ENCODE peak calls at places on chromosomes 4 and X, in eight cellular contexts. F is cardiac fibroblast, J is tibial artery, G is esophagus squamous epithelium, L is AG10803, B is Caco-2, P is body of pancreas, O is fibroblast of lung. D is an unnamed sample.

GRCh38 chrX:69236641-69237040 is 71.4 kb upstream of the PJA1 start:
- DNase-seq in F (no peak), J (no peak), G (no peak), L (no peak), B (no peak), P (no peak), O (no peak), D (no peak)

GRCh38 chr4:122695226-122695625 is 37.3 kb upstream of the BBS12 start:
- DNase-seq in F (no peak), J (no peak), G (no peak), L (no peak), B (no peak), P (no peak), O (no peak), D (no peak)

GRCh38 chr4:101199507-101200285 is 147.6 kb downstream of the PPP3CA start:
- DNase-seq in F (peak; percentile 48), J (no peak), G (no peak), L (peak; percentile 62), B (no peak), P (no peak), O (peak; percentile 84), D (peak; percentile 56)

GRCh38 chrX:130082244-130083106 is 27.8 kb downstream of the ELF4 start:
- DNase-seq in F (no peak), J (peak; percentile 64), G (no peak), L (peak; percentile 33), B (no peak), P (no peak), O (no peak), D (peak; percentile 55)

GRCh38 chr4:6815029-6815836 is 32.7 kb downstream of the KIAA0232 start:
- DNase-seq in F (no peak), J (no peak), G (no peak), L (no peak), B (no peak), P (peak; percentile 34), O (no peak), D (no peak)

GRCh38 chrX:40057405-40057804 is 40.4 kb downstream of the BCOR start:
- DNase-seq in F (no peak), J (no peak), G (no peak), L (no peak), B (no peak), P (no peak), O (no peak), D (no peak)

GRCh38 chr4:178414042-178414441 is 971.8 kb upstream of the AGA start:
- DNase-seq in F (no peak), J (no peak), G (no peak), L (no peak), B (no peak), P (peak; percentile 5), O (no peak), D (no peak)

GRCh38 chrX:52979993-52980392 is 21.7 kb upstream of the FAM156A start:
- DNase-seq in F (no peak), J (no peak), G (no peak), L (peak; percentile 18), B (peak; percentile 66), P (no peak), O (peak; percentile 58), D (no peak)

GRCh38 chrX:152903589-152903988 is 5.7 kb downstream of the ZNF185 start:
- DNase-seq in F (no peak), J (no peak), G (no peak), L (no peak), B (no peak), P (no peak), O (no peak), D (no peak)

DNA sequence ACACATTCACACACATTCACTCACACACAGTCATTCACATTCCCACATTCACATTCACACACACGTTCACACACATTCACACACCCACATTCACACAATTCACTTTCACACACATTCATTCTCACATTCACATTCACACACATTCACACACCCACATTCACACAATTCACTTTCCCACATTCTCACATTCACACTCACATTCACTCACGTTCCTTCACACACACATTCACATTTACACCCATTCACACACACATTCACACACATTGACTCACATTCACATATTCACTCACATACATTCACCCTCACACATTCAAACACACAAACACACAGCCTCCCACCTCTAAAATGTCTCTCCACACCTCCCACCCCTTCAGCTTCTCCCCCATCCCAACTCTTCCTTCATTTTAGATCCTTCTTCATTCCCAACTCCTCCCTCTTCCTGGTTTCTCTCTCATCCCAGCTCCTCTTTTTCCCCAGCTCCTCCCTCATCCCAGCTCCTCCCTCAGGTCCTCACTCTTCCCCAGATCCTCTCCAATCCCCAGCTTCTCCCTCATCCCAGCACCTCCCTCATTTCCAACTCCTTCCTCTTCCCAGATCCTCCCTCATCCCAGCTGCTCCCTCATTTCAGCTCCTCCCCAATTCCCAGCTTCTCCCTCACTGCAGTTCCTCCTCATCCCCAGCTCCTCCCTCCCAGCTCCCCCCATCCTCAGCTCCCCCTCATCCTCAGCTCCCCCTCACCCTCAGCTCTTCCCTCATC is 111.0 kb downstream of the FAM53A start:
- DNase-seq in F (no peak), J (no peak), G (no peak), L (no peak), B (no peak), P (no peak), O (no peak), D (no peak)
- H3K4me3 ChIP-seq in F (no peak overlapping the region), J (no peak overlapping the region), G (no peak overlapping the region), L (no peak overlapping the region), B (no peak overlapping the region), P (no peak overlapping the region), O (no peak overlapping the region), D (no peak overlapping the region)

DNA sequence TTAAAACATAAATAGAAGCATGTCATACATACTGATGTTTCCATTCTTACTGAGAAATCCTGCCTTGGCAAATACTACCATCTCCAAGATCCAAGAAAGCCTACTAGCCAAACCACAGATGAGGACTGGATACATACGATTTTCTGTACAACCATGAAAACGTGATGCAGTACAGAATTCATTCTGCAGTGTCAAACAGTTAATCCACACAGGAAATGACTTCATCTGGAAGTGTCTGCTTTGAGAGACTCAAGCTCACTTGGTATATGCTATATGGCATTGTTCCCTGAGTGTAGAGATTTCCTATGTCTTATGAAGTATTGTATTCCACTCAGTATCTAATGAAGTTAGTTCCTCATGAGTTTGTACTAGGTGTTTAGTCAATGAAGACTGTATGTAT is 94.2 kb downstream of the CT47B1 start:
- DNase-seq in F (peak; percentile 28), J (no peak), G (no peak), L (peak; percentile 48), B (no peak), P (no peak), O (peak; percentile 63), D (peak; percentile 40)
- TF ChIP-seq CTCF in F (no peak), J (no peak), G (no peak), L (no peak), B (no peak), P (no peak), O (no peak), D (no peak)

DNA sequence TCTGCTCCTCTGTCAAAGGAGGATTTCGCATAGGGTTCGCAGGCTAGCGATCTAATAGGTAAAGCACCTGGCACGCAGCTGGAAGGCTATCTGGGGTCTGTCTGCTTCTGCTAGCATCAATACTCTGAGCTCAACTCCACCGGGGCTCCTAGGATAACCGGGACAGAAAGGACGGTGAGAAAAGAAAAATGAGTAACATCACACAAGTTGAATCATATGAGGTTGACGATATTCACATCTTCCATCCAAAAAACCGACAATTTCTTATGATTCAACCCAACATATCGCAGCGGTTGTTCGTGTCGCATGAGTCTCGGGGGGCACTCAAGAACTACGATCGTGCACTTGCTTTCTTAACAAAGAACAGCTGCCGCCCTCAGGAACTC is 1.8 kb downstream of the PROM1 start:
- DNase-seq in F (no peak), J (no peak), G (no peak), L (no peak), B (no peak), P (no peak), O (no peak), D (no peak)
- H3K4me3 ChIP-seq in F (no peak overlapping the region), J (peak overlapping the region; percentile 65), G (peak overlapping the region; percentile 41), L (no peak overlapping the region), B (peak overlapping the region; percentile 98), P (peak overlapping the region; percentile 37), O (no peak overlapping the region), D (peak overlapping the region; percentile 55)

GRCh38 chrX:18769364-18769763 is 61.9 kb downstream of the PPEF1 start:
- DNase-seq in F (no peak), J (no peak), G (no peak), L (no peak), B (no peak), P (no peak), O (no peak), D (no peak)

DNA sequence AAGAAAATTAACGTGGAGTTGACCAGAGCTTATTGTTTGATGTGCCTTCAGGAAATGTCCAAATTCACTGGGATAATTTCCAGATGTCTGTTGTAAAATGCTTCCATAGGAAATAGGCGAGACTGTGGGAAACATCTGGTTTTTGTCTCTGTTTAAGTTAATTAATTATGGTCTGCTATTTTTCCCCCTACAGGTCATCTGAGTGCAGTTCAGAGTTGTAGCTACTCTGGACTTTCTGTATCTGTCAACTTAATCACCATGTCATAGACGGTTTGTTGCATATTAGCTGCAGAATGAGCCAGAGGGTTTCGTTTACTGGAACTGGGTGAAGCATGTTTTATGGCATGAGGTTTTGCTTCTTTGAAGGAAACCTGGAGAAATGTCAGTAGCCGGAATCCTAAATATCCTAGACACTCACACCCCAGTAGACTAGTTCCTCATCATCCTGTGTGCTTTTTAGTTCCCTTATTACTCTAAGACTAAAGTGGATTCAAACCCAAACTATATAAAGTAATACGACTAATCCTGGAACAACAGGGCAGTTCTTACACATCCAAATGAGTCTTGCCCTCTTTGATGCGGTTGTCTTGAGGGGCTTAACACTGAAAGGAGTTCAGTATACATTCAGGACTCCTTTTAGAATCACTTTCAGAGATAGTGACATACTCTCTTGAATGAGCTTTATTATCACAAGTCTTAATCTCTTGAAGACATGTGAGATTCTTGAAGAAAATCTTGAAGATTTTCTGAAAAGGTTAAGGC is 62.5 kb downstream of the PPEF1 start:
- DNase-seq in F (no peak), J (no peak), G (no peak), L (no peak), B (no peak), P (no peak), O (peak; percentile 4), D (peak; percentile 37)
- TF ChIP-seq CTCF in F (no peak), J (no peak), G (no peak), L (no peak), B (peak; percentile 12), P (no peak), O (no peak), D (no peak)

D was measured in fibroblast of villous mesenchyme.